ENCODE peak calls at places on chromosomes 5 and 9, in seven cellular contexts. P is mesendoderm, V is mesenchymal stem cell, K is myocyte, H is endothelial cell, T is nucleus accumbens, R is iPS-NIHi11. W is an unnamed sample.

GRCh38 chr5:126267435-126267834 is 155.8 kb upstream of the GRAMD2B start:
- DNase-seq in H (no peak), K (no peak), T (no peak), R (no peak), P (no peak), V (no peak), W (no peak)

GRCh38 chr5:15693036-15693728 is 193.2 kb downstream of the FBXL7 start:
- DNase-seq in P (no peak), T (no peak), V (no peak), H (no peak), R (no peak), K (no peak), W (no peak)

GRCh38 chr9:69157751-69158466 is 16.2 kb upstream of the TJP2 start:
- DNase-seq in P (no peak), T (no peak), V (peak; percentile 47), H (peak; percentile 36), K (no peak), R (no peak), W (no peak)

GRCh38 chr9:7185612-7186011 is 427.8 kb downstream of the KDM4C start:
- DNase-seq in H (no peak), R (peak; percentile 56), T (no peak), K (peak; percentile 68), V (peak; percentile 61), P (peak; percentile 99), W (no peak)

GRCh38 chr9:137370865-137371520 is 52.0 kb downstream of the EXD3 start:
- DNase-seq in V (no peak), K (no peak), R (peak; percentile 66), P (no peak), H (no peak), T (peak; percentile 15), W (no peak)

GRCh38 chr9:135604437-135605237 is 34.7 kb downstream of the GLT6D1 start:
- DNase-seq in R (peak; percentile 17), T (no peak), V (no peak), K (no peak), H (no peak), P (no peak), W (peak; percentile 35)

GRCh38 chr9:86714976-86715375 is 232.3 kb downstream of the GAS1 start:
- DNase-seq in T (no peak), R (no peak), K (peak; percentile 22), V (peak; percentile 59), H (no peak), P (no peak), W (no peak)

GRCh38 chr5:56255521-56255920 is 22.4 kb upstream of the ANKRD55 start:
- DNase-seq in T (no peak), H (no peak), P (no peak), R (no peak), K (no peak), V (no peak), W (no peak)

GRCh38 chr5:53929596-53929995 is 369.2 kb downstream of the NDUFS4 start:
- DNase-seq in P (no peak), H (no peak), R (no peak), K (no peak), V (no peak), T (no peak), W (no peak)

GRCh38 chr9:77019010-77019809 is at the start of gene FOXB2:
- DNase-seq in K (no peak), T (no peak), V (no peak), P (peak; percentile 40), R (peak; percentile 31), H (peak; percentile 13), W (no peak)

W was measured in NCI-H2029.